ENCODE peak calls at places on chromosomes 4 and X, in ten cellular contexts. L is mammary epithelial cell, Z is tibial artery, N is HFF-Myc, R is hepatocyte, G is choroid plexus epithelial cell, H is cardiac muscle cell, F is coronary artery, W is type B pancreatic cell, B is retinal pigment epithelial cell. I is an unnamed sample.

GRCh38 chr4:9679704-9680478 is 101.5 kb upstream of the DRD5 start:
- DNase-seq in F (no peak), R (no peak), H (no peak), G (no peak), Z (peak), W (no peak), L (no peak), B (no peak), N (no peak), I (no peak)

GRCh38 chrX:40085086-40085551 is 12.6 kb downstream of the BCOR start:
- DNase-seq in F (no peak), W (no peak), B (no peak), L (no peak), G (peak), H (no peak), Z (no peak), R (peak), N (no peak), I (no peak)

GRCh38 chr4:168384437-168385141 is 66.0 kb upstream of the DDX60 start:
- DNase-seq in H (no peak), F (no peak), N (no peak), R (peak), Z (no peak), W (no peak), L (no peak), B (no peak), G (no peak), I (no peak)

GRCh38 chr4:2058264-2059033 is 678 bp upstream of the NAT8L start:
- DNase-seq in B (no peak), W (no peak), Z (no peak), N (no peak), H (peak), L (no peak), F (no peak), G (no peak), R (peak), I (peak)

GRCh38 chr4:37803348-37803973 is 23.0 kb upstream of the PGM2 start:
- DNase-seq in Z (no peak), H (peak), N (peak), L (peak), W (no peak), B (no peak), F (no peak), G (peak), R (peak), I (peak)

GRCh38 chr4:38071801-38072567 is 111.8 kb downstream of the PTTG2 start:
- DNase-seq in Z (no peak), F (no peak), H (peak), B (no peak), G (peak), L (no peak), R (no peak), W (no peak), N (no peak), I (peak)

GRCh38 chrX:13899607-13900006 is 82.7 kb upstream of the GPM6B start:
- DNase-seq in Z (no peak), H (no peak), R (peak), G (peak), B (peak), L (peak), W (no peak), F (no peak), N (peak), I (no peak)

GRCh38 chrX:39955621-39956020 is 142.1 kb downstream of the BCOR start:
- DNase-seq in G (peak), H (no peak), N (no peak), B (no peak), Z (no peak), F (no peak), L (no peak), R (no peak), W (no peak), I (peak)

GRCh38 chrX:65607070-65607742 is 60.2 kb upstream of the MSN start:
- DNase-seq in R (no peak), Z (no peak), W (no peak), G (peak), H (no peak), B (no peak), F (no peak), L (peak), N (no peak), I (no peak)

GRCh38 chrX:68684291-68684918 is 36.9 kb downstream of the STARD8 start:
- DNase-seq in R (no peak), N (no peak), B (no peak), G (peak), W (no peak), F (no peak), H (no peak), L (no peak), Z (peak), I (no peak)

GRCh38 chrX:19110642-19111041 is 11.6 kb downstream of the ADGRG2 start:
- DNase-seq in G (no peak), Z (no peak), R (no peak), B (no peak), F (no peak), L (no peak), H (no peak), N (no peak), W (no peak), I (no peak)

GRCh38 chr4:29309050-29309449 is 1411.1 kb upstream of the PCDH7 start:
- DNase-seq in W (no peak), L (peak), N (no peak), H (no peak), B (no peak), F (no peak), Z (no peak), G (peak), R (no peak), I (no peak)

GRCh38 chr4:110195561-110196205 is 2.7 kb downstream of the ELOVL6 start:
- DNase-seq in R (no peak), B (no peak), F (no peak), L (peak), H (no peak), Z (no peak), W (no peak), N (no peak), G (peak), I (peak)

GRCh38 chr4:189022441-189023035 is 883.3 kb downstream of the TRIML1 start:
- DNase-seq in G (no peak), R (peak), N (no peak), L (peak), Z (no peak), H (no peak), F (no peak), W (no peak), B (no peak), I (no peak)

GRCh38 chrX:149937881-149938426 is 337 bp downstream of the EOLA2 start:
- DNase-seq in G (no peak), Z (peak), L (no peak), B (no peak), N (no peak), R (peak), H (no peak), F (peak), W (no peak), I (no peak)

GRCh38 chr4:101597204-101597603 is 193.3 kb upstream of the BANK1 start:
- DNase-seq in G (no peak), Z (no peak), L (no peak), W (no peak), R (no peak), N (no peak), F (no peak), B (no peak), H (no peak), I (peak)

GRCh38 chrX:103360916-103361315 is 4.6 kb downstream of the TCEAL9 start:
- DNase-seq in N (no peak), G (no peak), F (no peak), L (no peak), B (no peak), W (no peak), H (no peak), R (no peak), Z (no peak), I (no peak)

GRCh38 chrX:40061871-40062524 is 35.8 kb downstream of the BCOR start:
- DNase-seq in G (no peak), F (no peak), L (peak), R (peak), W (no peak), N (no peak), H (no peak), B (no peak), Z (no peak), I (no peak)

GRCh38 chrX:3585719-3586118 is 127.7 kb downstream of the PRKX start:
- DNase-seq in L (no peak), Z (no peak), G (peak), N (no peak), R (no peak), H (no peak), W (no peak), B (no peak), F (no peak), I (no peak)

GRCh38 chrX:63418211-63418610 is 67.1 kb upstream of the SPIN4 start:
- DNase-seq in B (no peak), G (no peak), H (no peak), R (no peak), L (no peak), Z (no peak), W (no peak), F (no peak), N (no peak), I (no peak)

GRCh38 chr4:23614284-23614892 is 275.5 kb downstream of the PPARGC1A start:
- DNase-seq in G (peak), L (peak), B (peak), F (no peak), N (no peak), H (peak), Z (no peak), W (no peak), R (peak), I (no peak)

GRCh38 chr4:24971192-24971591 is 58.4 kb upstream of the CCDC149 start:
- DNase-seq in G (no peak), W (no peak), B (peak), L (peak), H (no peak), R (no peak), N (no peak), Z (no peak), F (no peak), I (no peak)

GRCh38 chrX:10015711-10016515 is 48.8 kb downstream of the CLDN34 start:
- DNase-seq in G (no peak), H (peak), W (no peak), F (no peak), R (peak), L (no peak), B (no peak), Z (peak), N (no peak), I (peak)

GRCh38 chrX:103565197-103565596 is 20.1 kb upstream of the TCEAL4 start:
- DNase-seq in W (no peak), G (no peak), N (no peak), H (no peak), R (no peak), F (no peak), L (no peak), B (no peak), Z (no peak), I (no peak)

GRCh38 chr4:148926861-148927260 is 484.6 kb upstream of the NR3C2 start:
- DNase-seq in R (peak), Z (no peak), G (peak), F (no peak), L (peak), H (no peak), N (no peak), B (peak), W (no peak), I (no peak)

GRCh38 chr4:24260922-24261581 is 323.3 kb downstream of the DHX15 start:
- DNase-seq in Z (no peak), L (no peak), N (no peak), F (no peak), G (no peak), B (no peak), W (no peak), R (no peak), H (no peak), I (no peak)

GRCh38 chr4:16875487-16875886 is 23.0 kb downstream of the LDB2 start:
- DNase-seq in W (no peak), N (peak), F (no peak), B (no peak), L (no peak), Z (no peak), G (peak), R (peak), H (no peak), I (no peak)

GRCh38 chr4:59608466-59608865 is 1591.7 kb upstream of the ADGRL3 start:
- DNase-seq in F (no peak), H (no peak), Z (no peak), G (peak), B (no peak), N (no peak), W (no peak), R (no peak), L (peak), I (no peak)

GRCh38 chr4:41728571-41728908 is 20.0 kb downstream of the PHOX2B start:
- DNase-seq in W (no peak), F (no peak), B (no peak), L (no peak), G (peak), Z (no peak), R (no peak), H (no peak), N (no peak), I (no peak)

GRCh38 chrX:22039541-22039940 is 7.4 kb downstream of the PHEX start:
- DNase-seq in R (no peak), N (no peak), G (no peak), F (no peak), B (no peak), W (no peak), L (no peak), Z (no peak), H (no peak), I (no peak)

GRCh38 chr4:10684631-10685030 is at the start of gene CLNK:
- DNase-seq in H (no peak), Z (no peak), N (no peak), F (no peak), G (no peak), R (no peak), L (no peak), W (no peak), B (no peak), I (no peak)

GRCh38 chrX:16429391-16429790 is 220.6 kb upstream of the S100G start:
- DNase-seq in Z (no peak), L (no peak), R (no peak), N (no peak), F (no peak), H (no peak), B (no peak), W (no peak), G (no peak), I (no peak)

GRCh38 chrX:115345654-115346014 is 56.1 kb downstream of the LUZP4 start:
- DNase-seq in N (no peak), H (peak), L (no peak), G (peak), W (no peak), B (no peak), R (no peak), Z (no peak), F (no peak), I (no peak)

GRCh38 chr4:101981756-101982155 is 191.2 kb downstream of the BANK1 start:
- DNase-seq in F (no peak), W (no peak), N (no peak), G (no peak), R (peak), B (no peak), L (peak), Z (no peak), H (peak), I (no peak)

GRCh38 chr4:71009796-71010588 is 16.5 kb downstream of the DCK start:
- DNase-seq in N (peak), G (peak), W (no peak), F (no peak), B (no peak), Z (no peak), L (peak), H (peak), R (peak), I (peak)

GRCh38 chr4:69860007-69860406 is at the start of gene SULT1E1:
- DNase-seq in N (no peak), W (no peak), F (no peak), B (peak), R (no peak), Z (no peak), L (peak), H (no peak), G (peak), I (no peak)

GRCh38 chr4:69859140-69859539 is 805 bp downstream of the SULT1E1 start:
- DNase-seq in B (no peak), W (no peak), H (no peak), F (no peak), R (no peak), G (no peak), N (no peak), L (peak), Z (no peak), I (no peak)

GRCh38 chr4:69860521-69861298 is 765 bp upstream of the SULT1E1 start:
- DNase-seq in G (no peak), Z (no peak), H (no peak), R (no peak), N (no peak), W (no peak), B (no peak), F (no peak), L (peak), I (no peak)

GRCh38 chr4:69858683-69859082 is 1.3 kb downstream of the SULT1E1 start:
- DNase-seq in Z (no peak), B (peak), N (no peak), F (no peak), R (peak), W (no peak), H (no peak), L (peak), G (peak), I (no peak)

DNA sequence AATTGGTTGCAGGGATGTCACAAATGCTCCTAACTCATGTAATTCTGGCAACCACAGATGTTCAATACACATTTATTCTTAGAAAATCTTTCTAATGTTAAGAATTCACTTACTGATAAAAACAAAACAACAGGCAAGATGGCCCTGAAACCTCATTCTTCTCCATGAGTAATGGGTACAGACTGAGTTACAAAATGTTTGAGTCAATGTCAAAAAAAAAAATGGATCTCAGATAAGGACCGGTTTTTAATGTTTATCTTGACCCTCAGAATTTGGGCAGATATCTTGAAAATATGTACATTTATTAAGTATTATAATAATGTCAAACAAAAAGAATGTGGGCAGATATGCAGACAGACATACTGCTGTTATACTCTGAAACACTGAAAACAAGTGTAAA is 1.8 kb upstream of the SULT1E1 start:
- DNase-seq in H (no peak), G (no peak), N (no peak), F (no peak), R (no peak), Z (no peak), W (no peak), B (no peak), L (no peak), I (no peak)
- TF ChIP-seq CTCF in H (no peak), G (no peak), N (no peak), F (no peak), R (no peak), Z (no peak), W (no peak), B (no peak), L (no peak), I (no peak)

GRCh38 chr4:79300280-79300679 is 25.6 kb downstream of the NAA11 start:
- DNase-seq in H (no peak), L (no peak), B (no peak), R (no peak), W (no peak), F (no peak), N (no peak), Z (no peak), G (no peak), I (no peak)

GRCh38 chr4:79297029-79297428 is 28.8 kb downstream of the NAA11 start:
- DNase-seq in L (no peak), F (no peak), B (no peak), G (no peak), N (no peak), W (no peak), Z (peak), R (no peak), H (no peak), I (no peak)

GRCh38 chr4:79298484-79298883 is 27.4 kb downstream of the NAA11 start:
- DNase-seq in H (no peak), N (no peak), W (no peak), G (no peak), F (no peak), Z (peak), R (no peak), B (no peak), L (no peak), I (no peak)

GRCh38 chr4:79297479-79297878 is 28.4 kb downstream of the NAA11 start:
- DNase-seq in L (no peak), Z (no peak), G (no peak), N (no peak), F (no peak), R (no peak), B (no peak), H (no peak), W (no peak), I (no peak)

DNA sequence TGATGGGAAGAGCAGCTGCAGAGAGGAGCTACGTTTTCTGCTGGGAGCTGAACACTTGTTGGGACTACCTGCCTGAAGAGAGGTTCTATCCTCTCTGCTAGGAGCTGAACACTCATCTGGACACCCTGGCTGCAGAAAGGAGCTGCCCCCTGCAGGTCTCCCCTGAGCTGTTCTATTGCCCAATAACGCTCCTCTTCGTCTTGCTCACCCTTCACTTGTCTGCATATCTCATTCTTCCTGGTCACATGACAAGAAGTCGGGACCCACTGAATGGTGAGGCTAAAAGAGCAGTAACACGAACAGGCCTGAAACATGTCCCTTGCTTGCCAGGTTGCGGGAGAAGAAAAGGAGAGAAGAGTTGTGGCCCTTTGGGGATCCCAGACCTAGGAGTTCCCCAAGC is 27.8 kb downstream of the NAA11 start:
- DNase-seq in G (no peak), R (no peak), F (no peak), L (no peak), N (no peak), H (no peak), Z (no peak), B (no peak), W (no peak), I (no peak)
- TF ChIP-seq CTCF in G (no peak), R (no peak), F (no peak), L (no peak), N (no peak), H (no peak), Z (no peak), B (no peak), W (no peak), I (peak)

DNA sequence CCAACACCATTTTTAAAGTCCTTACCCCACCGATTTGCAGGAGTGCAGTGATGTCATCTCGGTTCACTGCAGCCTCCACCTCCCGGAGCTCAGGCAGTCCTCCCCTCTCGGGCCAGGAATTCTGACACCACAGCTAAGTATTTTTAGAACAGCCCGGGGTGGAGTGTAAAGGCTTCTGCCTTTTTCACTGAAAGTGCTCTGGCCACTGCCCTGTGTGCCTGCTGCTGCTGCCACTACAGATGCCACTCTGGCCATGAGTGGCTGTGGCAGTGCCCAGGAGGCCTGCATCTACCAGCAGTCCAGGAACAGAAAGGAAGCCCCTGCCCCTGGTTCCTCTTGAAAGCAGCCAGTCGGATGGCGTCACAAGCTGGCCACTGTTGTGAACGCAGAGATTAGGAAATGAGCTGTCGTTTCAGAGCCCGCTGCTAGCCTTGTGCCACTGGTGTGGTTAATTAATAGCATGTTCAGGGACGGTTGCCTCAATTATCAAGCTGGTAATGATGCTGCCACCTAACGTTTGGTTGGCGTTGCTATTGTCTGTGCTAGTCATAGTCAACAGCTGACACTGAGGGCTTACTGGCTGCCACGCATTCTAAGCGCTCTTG is 23.6 kb upstream of the TBC1D14 start:
- DNase-seq in B (peak), Z (peak), F (peak), G (peak), W (no peak), H (peak), N (no peak), R (no peak), L (peak), I (peak)
- TF ChIP-seq CTCF in B (peak), Z (peak), F (no peak), G (peak), W (no peak), H (peak), N (no peak), R (peak), L (peak), I (no peak)

DNA sequence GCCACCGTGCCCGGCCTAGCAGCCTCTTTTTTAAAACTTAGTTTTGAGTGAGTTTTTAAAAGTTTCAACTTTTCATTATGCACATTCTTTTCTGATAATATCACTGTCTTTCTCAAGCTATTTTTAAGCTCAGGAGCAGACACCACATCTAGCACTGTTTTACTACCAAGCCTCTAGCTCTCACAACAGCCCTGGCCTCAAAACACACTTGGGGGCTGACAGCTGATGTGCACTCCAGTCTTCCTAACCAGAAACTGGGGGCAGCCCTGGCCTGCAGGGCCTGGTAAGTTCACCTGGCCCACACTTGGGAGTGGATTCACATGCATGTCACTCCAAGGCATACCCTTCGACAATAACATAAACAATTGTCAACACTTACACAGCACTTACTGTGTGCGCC is 34.0 kb downstream of the CENPU start:
- DNase-seq in R (no peak), H (no peak), W (no peak), N (no peak), B (no peak), Z (no peak), G (peak), L (no peak), F (no peak), I (no peak)
- TF ChIP-seq CTCF in R (no peak), H (no peak), W (no peak), N (no peak), B (no peak), Z (no peak), G (no peak), L (no peak), F (no peak), I (no peak)

GRCh38 chr4:107666134-107666533 is 53.9 kb downstream of the PAPSS1 start:
- DNase-seq in G (peak), N (no peak), H (no peak), W (no peak), F (no peak), L (no peak), B (peak), R (peak), Z (no peak), I (no peak)
- TF ChIP-seq CTCF in G (peak), N (peak), H (peak), W (peak), F (no peak), L (no peak), B (peak), R (peak), Z (peak), I (peak)